ENCODE peak calls at places on chromosomes 2 and 18, in five cellular contexts. S, G, N, V and D are unnamed samples. For H3K4me1, the result is how much of the 10 kb centered on the place peaks cover.

GRCh38 chr2:235976516-235976915 is 191.7 kb downstream of the GBX2 start:
- DNase-seq in G (no peak), N (no peak), S (no peak), V (no peak), D (no peak)

GRCh38 chr2:14516844-14517243 is 115.7 kb upstream of the LRATD1 start:
- DNase-seq in V (no peak), N (no peak), G (no peak), S (no peak), D (no peak)

GRCh38 chr2:63658176-63658968 is 69.6 kb downstream of the MDH1 start:
- DNase-seq in V (no peak), N (no peak), G (no peak), S (no peak), D (no peak)

GRCh38 chr2:70735065-70735464 is 32.9 kb downstream of the ADD2 start:
- DNase-seq in G (no peak), S (no peak), N (no peak), V (no peak), D (no peak)

GRCh38 chr2:171318463-171318934 is 115.3 kb downstream of the METTL8 start:
- DNase-seq in V (no peak), S (no peak), N (no peak), G (peak), D (no peak)

GRCh38 chr2:118239284-118239683 is 151.0 kb downstream of the INSIG2 start:
- DNase-seq in V (no peak), S (no peak), G (no peak), N (no peak), D (no peak)

GRCh38 chr2:196176142-196176738 is 4.9 kb upstream of the STK17B start:
- DNase-seq in N (peak), S (peak), G (peak), V (no peak), D (peak)

GRCh38 chr2:105437708-105438103 is 38.9 kb upstream of the FHL2 start:
- DNase-seq in G (no peak), V (no peak), N (no peak), S (no peak), D (no peak)

GRCh38 chr18:45441110-45441842 is 174.0 kb upstream of the SLC14A2 start:
- DNase-seq in S (no peak), N (no peak), G (no peak), V (no peak), D (no peak)

GRCh38 chr2:241607162-241607885 is 29.6 kb downstream of the THAP4 start:
- DNase-seq in N (no peak), S (no peak), G (no peak), V (no peak), D (no peak)

GRCh38 chr2:213500881-213501280 is 216.6 kb downstream of the SPAG16 start:
- DNase-seq in G (no peak), N (no peak), S (no peak), V (no peak), D (no peak)

GRCh38 chr2:204452464-204453023 is 92.7 kb upstream of the PARD3B start:
- DNase-seq in V (no peak), N (peak), G (no peak), S (no peak), D (no peak)

GRCh38 chr2:157789933-157790511 is 86.1 kb downstream of the ACVR1 start:
- DNase-seq in V (peak), N (no peak), S (no peak), G (no peak), D (no peak)

GRCh38 chr2:223560704-223561435 is 41.3 kb downstream of the SCG2 start:
- DNase-seq in G (no peak), S (no peak), V (no peak), N (no peak), D (no peak)

GRCh38 chr2:138271467-138271866 is 230.1 kb upstream of the SPOPL start:
- DNase-seq in N (no peak), S (no peak), G (no peak), V (no peak), D (no peak)

GRCh38 chr2:96631804-96632435 is 6.2 kb downstream of the KANSL3 start:
- DNase-seq in G (no peak), S (no peak), V (no peak), N (no peak), D (no peak)

GRCh38 chr2:232295971-232296370 is 82.6 kb upstream of the ALPP start:
- DNase-seq in G (no peak), N (no peak), V (no peak), S (no peak), D (no peak)

GRCh38 chr18:63157293-63158011 is 162.1 kb downstream of the BCL2 start:
- DNase-seq in V (no peak), S (no peak), N (no peak), G (peak), D (peak)

GRCh38 chr2:113064281-113064680 is 3.5 kb upstream of the IL1F10 start:
- DNase-seq in N (no peak), V (no peak), S (no peak), G (no peak), D (no peak)

GRCh38 chr2:212157011-212157410 is 381.6 kb downstream of the ERBB4 start:
- DNase-seq in G (no peak), S (no peak), N (no peak), V (no peak), D (no peak)

GRCh38 chr2:215624423-215624829 is 188.6 kb upstream of the FN1 start:
- DNase-seq in V (peak), G (no peak), N (peak), S (no peak), D (no peak)

GRCh38 chr2:23901966-23902942 is 24.7 kb downstream of the ATAD2B start:
- DNase-seq in G (no peak), N (no peak), V (no peak), S (no peak), D (no peak)

GRCh38 chr2:205889073-205889472 is 196.9 kb downstream of the INO80D start:
- DNase-seq in V (no peak), G (no peak), N (no peak), S (no peak), D (no peak)

GRCh38 chr18:75923169-75923568 is 495.7 kb upstream of the SMIM21 start:
- DNase-seq in G (no peak), S (no peak), N (peak), V (peak), D (no peak)

GRCh38 chr2:108633379-108633778 is 85.9 kb upstream of the RANBP2 start:
- DNase-seq in V (no peak), G (peak), S (no peak), N (no peak), D (no peak)

GRCh38 chr2:108634591-108635160 is 84.6 kb upstream of the RANBP2 start:
- DNase-seq in S (no peak), N (no peak), V (no peak), G (peak), D (no peak)

GRCh38 chr2:108640731-108641130 is 78.6 kb upstream of the RANBP2 start:
- DNase-seq in S (no peak), G (no peak), V (no peak), N (no peak), D (no peak)

GRCh38 chr2:108635630-108636354 is 83.5 kb upstream of the RANBP2 start:
- DNase-seq in G (no peak), S (no peak), N (no peak), V (no peak), D (no peak)

DNA sequence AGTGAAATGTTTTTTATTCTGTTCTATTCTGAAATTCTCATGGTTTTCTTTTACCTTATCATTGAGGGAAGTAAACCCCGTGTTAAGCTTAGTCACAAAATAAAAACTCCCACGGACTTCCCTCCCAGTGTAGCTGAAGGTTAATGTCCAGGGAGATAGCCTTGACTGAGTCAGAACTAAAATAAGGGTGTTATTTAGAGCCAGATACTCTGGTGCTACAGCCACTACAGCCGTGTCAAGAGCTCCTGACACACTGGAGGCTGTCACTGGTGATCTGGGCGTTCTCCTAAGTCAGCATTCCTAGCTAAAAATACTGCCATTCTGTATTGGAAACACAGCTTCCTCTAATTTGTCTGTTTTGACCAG is 82.0 kb upstream of the RANBP2 start:
- DNase-seq in G (no peak), S (no peak), N (peak), V (no peak), D (no peak)
- H3K4me1 ChIP-seq in G (under half), S (under half), N (under half), V (half or more), D (under half)

DNA sequence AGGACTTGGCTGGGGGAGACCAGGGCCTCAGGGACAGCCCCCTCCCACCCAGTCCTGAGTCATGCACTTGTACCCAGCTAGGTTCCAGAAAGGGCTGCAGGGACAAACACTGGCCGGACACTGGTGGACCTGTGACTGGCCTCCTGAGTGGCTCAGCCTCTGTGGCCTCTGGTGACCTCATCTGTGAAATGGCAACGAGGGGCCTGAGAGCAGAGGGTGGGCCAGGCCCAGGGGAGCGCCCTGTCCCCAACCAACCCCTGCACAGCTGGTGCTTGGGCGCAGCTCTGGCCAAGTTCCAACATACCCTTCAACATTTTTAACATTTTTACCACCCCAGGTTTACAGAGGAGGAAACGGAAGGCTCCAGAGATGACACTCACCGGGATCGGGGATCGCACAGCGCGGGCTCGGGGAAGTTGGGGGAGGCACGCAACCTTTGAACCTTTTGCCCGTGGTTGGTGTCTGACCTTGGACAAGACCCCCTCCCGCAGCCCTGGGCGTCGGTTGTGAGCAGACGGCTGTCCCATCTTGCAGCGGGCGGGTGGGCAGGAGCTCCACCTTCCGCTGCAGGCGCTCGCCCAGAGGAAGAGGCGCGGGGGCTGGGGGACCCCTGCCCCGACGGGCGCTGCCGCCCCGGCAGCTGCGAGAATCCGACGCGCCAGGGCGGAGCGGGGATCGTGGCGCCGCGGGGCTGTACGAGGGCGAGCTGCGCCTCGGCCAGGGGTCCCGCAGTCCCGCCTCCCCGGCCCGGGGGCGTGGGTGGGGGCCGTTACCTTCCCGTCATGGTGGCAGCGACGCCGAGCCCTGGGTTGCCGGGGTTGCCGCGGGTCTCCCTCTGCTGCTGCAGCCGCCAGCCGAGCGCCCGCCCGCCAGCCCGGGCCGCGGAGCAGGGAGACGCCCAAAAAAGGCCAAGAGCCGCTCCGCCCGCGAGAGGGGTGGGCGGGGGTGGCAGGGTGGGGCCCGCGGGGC is 805 bp downstream of the LIMS2 start:
- DNase-seq in G (no peak), V (no peak), S (no peak), N (no peak), D (no peak)
- H3K4me3 ChIP-seq in G (no peak), V (peak), S (peak), N (peak), D (no peak)

GRCh38 chr2:72143441-72144356 is 4.0 kb downstream of the CYP26B1 start:
- DNase-seq in V (no peak), G (no peak), S (no peak), N (peak), D (no peak)
- H3K27ac ChIP-seq in V (no peak), G (no peak), S (no peak), N (no peak), D (no peak)

GRCh38 chr2:25074826-25075225 is 33.0 kb downstream of the EFR3B start:
- DNase-seq in G (no peak), S (no peak), N (no peak), V (no peak), D (no peak)

GRCh38 chr2:25071962-25072361 is 30.1 kb downstream of the EFR3B start:
- DNase-seq in V (no peak), N (no peak), G (no peak), S (no peak), D (no peak)

GRCh38 chr2:25073914-25074313 is 32.0 kb downstream of the EFR3B start:
- DNase-seq in V (no peak), N (no peak), S (no peak), G (no peak), D (no peak)

GRCh38 chr2:25073025-25073424 is 31.1 kb downstream of the EFR3B start:
- DNase-seq in G (no peak), V (no peak), N (peak), S (no peak), D (no peak)

GRCh38 chr2:25072606-25073005 is 30.7 kb downstream of the EFR3B start:
- DNase-seq in S (no peak), V (no peak), N (peak), G (no peak), D (no peak)
- H3K4me1 ChIP-seq in S (under half), V (under half), N (under half), G (under half), D (under half)

GRCh38 chr18:11147371-11147860 is 2.0 kb downstream of the PIEZO2 start:
- DNase-seq in S (no peak), G (no peak), V (no peak), N (no peak), D (no peak)

GRCh38 chr18:11149441-11150270 is at the start of gene PIEZO2:
- DNase-seq in G (no peak), N (peak), V (peak), S (no peak), D (no peak)

GRCh38 chr18:11146947-11147345 is 2.4 kb downstream of the PIEZO2 start:
- DNase-seq in N (no peak), S (no peak), G (no peak), V (no peak), D (no peak)

GRCh38 chr18:11148655-11149440 is 521 bp downstream of the PIEZO2 start:
- DNase-seq in S (no peak), N (no peak), G (no peak), V (no peak), D (no peak)

GRCh38 chr18:11147962-11148654 is 1.3 kb downstream of the PIEZO2 start:
- DNase-seq in N (no peak), V (no peak), S (no peak), G (no peak), D (no peak)
- H3K4me3 ChIP-seq in N (peak), V (peak), S (no peak), G (no peak), D (no peak)

DNA sequence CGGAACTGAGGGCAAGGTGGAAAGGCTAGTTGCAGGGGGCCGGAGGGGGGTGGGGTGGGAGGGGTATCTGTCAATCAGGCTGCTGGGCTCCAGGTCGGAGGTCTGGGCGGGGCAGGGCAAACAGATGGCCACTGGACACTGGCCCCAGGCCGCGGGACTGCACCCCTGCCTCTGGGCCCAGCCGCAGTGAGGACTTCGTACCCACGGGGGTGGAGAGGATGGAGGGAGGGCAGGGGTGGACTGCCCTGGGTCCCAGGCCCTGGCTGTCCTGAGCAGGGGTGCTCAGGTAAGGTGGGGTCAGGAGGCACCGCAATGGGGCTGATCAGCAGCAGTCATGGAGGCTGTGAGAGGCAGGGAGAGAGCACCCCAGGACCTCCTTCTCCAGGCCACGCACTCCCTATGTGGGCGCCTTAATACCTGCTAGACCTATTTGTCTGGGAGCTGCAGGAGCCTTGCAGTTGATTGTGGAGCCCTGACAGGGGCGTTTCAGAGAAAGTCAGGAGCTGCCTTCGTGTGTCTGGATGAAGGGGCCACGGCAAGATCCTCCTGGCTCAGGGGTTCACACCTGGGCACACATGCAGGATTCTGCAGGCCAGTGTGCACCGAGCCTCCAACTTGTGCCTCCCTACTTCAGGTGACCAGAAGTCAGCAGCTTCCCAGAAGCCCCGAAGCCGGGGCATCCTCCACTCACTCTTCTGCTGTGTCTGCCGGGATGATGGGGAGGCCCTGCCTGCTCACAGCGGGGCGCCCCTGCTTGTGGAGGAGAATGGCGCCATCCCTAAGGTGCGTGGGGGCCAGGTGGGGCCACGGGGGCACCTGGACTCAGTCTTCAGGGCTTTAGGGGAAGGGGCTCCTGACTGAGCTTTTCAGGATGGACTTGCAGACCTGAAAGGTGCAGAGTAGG is 1.5 kb downstream of the CTDSP1 start:
- DNase-seq in N (peak), S (no peak), G (no peak), V (peak), D (no peak)
- H3K27ac ChIP-seq in N (peak), S (no peak), G (peak), V (peak), D (peak)

GRCh38 chr2:144517825-144518699 is 1.9 kb downstream of the ZEB2 start:
- DNase-seq in S (no peak), G (peak), N (no peak), V (no peak), D (no peak)
- H3K4me1 ChIP-seq in S (under half), G (under half), N (under half), V (under half), D (under half)